ENCODE peak calls at places on chromosomes 12 and 14, in six cellular contexts. P is kidney epithelial cell, T is astrocyte of the spinal cord, R is T-helper 2 cell, K is AG10803, G is NCI-H1092. L is an unnamed sample.

GRCh38 chr12:4277856-4278581 is 4.5 kb downstream of the CCND2 start:
- DNase-seq in P (no peak), T (no peak), R (no peak), K (no peak), G (no peak), L (no peak)

GRCh38 chr14:77790566-77791224 is 9.2 kb upstream of the ADCK1 start:
- DNase-seq in P (no peak), T (no peak), R (no peak), K (no peak), G (no peak), L (no peak)

GRCh38 chr12:51847830-51848727 is at the start of gene FIGNL2:
- DNase-seq in P (no peak), T (no peak), R (no peak), K (no peak), G (no peak), L (peak; percentile 71)

GRCh38 chr14:57725399-57726077 is 140.4 kb downstream of the SLC35F4 start:
- DNase-seq in P (peak; percentile 65), T (peak; percentile 52), R (no peak), K (peak; percentile 55), G (no peak), L (no peak)

GRCh38 chr12:120290541-120291312 is 976 bp downstream of the RNU4-2 start:
- DNase-seq in P (no peak), T (no peak), R (no peak), K (peak; percentile 18), G (no peak), L (no peak)

GRCh38 chr12:53176750-53177149 is 3.8 kb upstream of the ZNF740 start:
- DNase-seq in P (no peak), T (no peak), R (no peak), K (no peak), G (no peak), L (no peak)

GRCh38 chr12:96425321-96425720 is 25.1 kb upstream of the CDK17 start:
- DNase-seq in P (no peak), T (peak; percentile 91), R (no peak), K (peak; percentile 98), G (no peak), L (no peak)

GRCh38 chr14:49766839-49767238 is 1.1 kb upstream of the KLHDC2 start:
- DNase-seq in P (no peak), T (no peak), R (no peak), K (no peak), G (no peak), L (no peak)

GRCh38 chr14:95662376-95663186 is 23.6 kb upstream of the TCL1B start:
- DNase-seq in P (no peak), T (no peak), R (no peak), K (peak; percentile 2), G (no peak), L (no peak)

GRCh38 chr12:124655317-124656213 is 88.2 kb upstream of the NCOR2 start:
- DNase-seq in P (no peak), T (peak; percentile 100), R (no peak), K (peak; percentile 94), G (peak; percentile 90), L (peak; percentile 90)

GRCh38 chr12:5901416-5901815 is 43.6 kb downstream of the ANO2 start:
- DNase-seq in P (no peak), T (no peak), R (no peak), K (no peak), G (no peak), L (no peak)

L was measured in right cardiac atrium.